ENCODE peak calls at places on chromosome 4, in eight cellular contexts. One of them, this sample, is unnamed.
A peak's percentile ranks its signal among the peaks of the same experiment; 100 is the strongest.

GRCh38 chr4:34202154-34202553 is 2042.2 kb downstream of the ARAP2 start:
- DNase-seq in mammary epithelial cell: peak; percentile 60
- DNase-seq in activated CD4-positive, alpha-beta memory T cell treated with anti-CD3 and anti-CD28 coated beads, Interleukin-2, amount 10 ng/mL, durations not matched to agents 7 days and 5 days: no peak
- DNase-seq in osteocyte: no peak
- DNase-seq in T-helper 1 cell: no peak
- DNase-seq in tibial nerve: no peak
- DNase-seq in MV-4-11: no peak
- DNase-seq in heart right ventricle: no peak
- DNase-seq in this sample: no peak

GRCh38 chr4:15255537-15255936 is 172.3 kb upstream of the C1QTNF7 start:
- DNase-seq in mammary epithelial cell: no peak
- DNase-seq in activated CD4-positive, alpha-beta memory T cell treated with anti-CD3 and anti-CD28 coated beads, Interleukin-2, amount 10 ng/mL, durations not matched to agents 7 days and 5 days: no peak
- DNase-seq in osteocyte: no peak
- DNase-seq in T-helper 1 cell: no peak
- DNase-seq in tibial nerve: no peak
- DNase-seq in MV-4-11: no peak
- DNase-seq in heart right ventricle: no peak
- DNase-seq in this sample: no peak

GRCh38 chr4:139913398-139913990 is 240.5 kb downstream of the MAML3 start:
- DNase-seq in mammary epithelial cell: no peak
- DNase-seq in activated CD4-positive, alpha-beta memory T cell treated with anti-CD3 and anti-CD28 coated beads, Interleukin-2, amount 10 ng/mL, durations not matched to agents 7 days and 5 days: no peak
- DNase-seq in osteocyte: no peak
- DNase-seq in T-helper 1 cell: no peak
- DNase-seq in tibial nerve: no peak
- DNase-seq in MV-4-11: no peak
- DNase-seq in heart right ventricle: no peak
- DNase-seq in this sample: no peak

GRCh38 chr4:129094347-129094746 is 1.0 kb upstream of the SCLT1 start:
- DNase-seq in mammary epithelial cell: no peak
- DNase-seq in activated CD4-positive, alpha-beta memory T cell treated with anti-CD3 and anti-CD28 coated beads, Interleukin-2, amount 10 ng/mL, durations not matched to agents 7 days and 5 days: no peak
- DNase-seq in osteocyte: no peak
- DNase-seq in T-helper 1 cell: no peak
- DNase-seq in tibial nerve: no peak
- DNase-seq in MV-4-11: no peak
- DNase-seq in heart right ventricle: no peak
- DNase-seq in this sample: no peak

GRCh38 chr4:112509243-112510190 is 6.5 kb downstream of the NEUROG2 start:
- DNase-seq in mammary epithelial cell: no peak
- DNase-seq in activated CD4-positive, alpha-beta memory T cell treated with anti-CD3 and anti-CD28 coated beads, Interleukin-2, amount 10 ng/mL, durations not matched to agents 7 days and 5 days: no peak
- DNase-seq in osteocyte: no peak
- DNase-seq in T-helper 1 cell: no peak
- DNase-seq in tibial nerve: no peak
- DNase-seq in MV-4-11: no peak
- DNase-seq in heart right ventricle: no peak
- DNase-seq in this sample: peak; percentile 41

GRCh38 chr4:94757192-94758140 is at the start of gene BMPR1B:
- DNase-seq in mammary epithelial cell: peak; percentile 65
- DNase-seq in activated CD4-positive, alpha-beta memory T cell treated with anti-CD3 and anti-CD28 coated beads, Interleukin-2, amount 10 ng/mL, durations not matched to agents 7 days and 5 days: no peak
- DNase-seq in osteocyte: no peak
- DNase-seq in T-helper 1 cell: no peak
- DNase-seq in tibial nerve: peak; percentile 33
- DNase-seq in MV-4-11: no peak
- DNase-seq in heart right ventricle: no peak
- DNase-seq in this sample: peak; percentile 86

GRCh38 chr4:174111350-174111888 is 172.0 kb downstream of the FBXO8 start:
- DNase-seq in mammary epithelial cell: no peak
- DNase-seq in activated CD4-positive, alpha-beta memory T cell treated with anti-CD3 and anti-CD28 coated beads, Interleukin-2, amount 10 ng/mL, durations not matched to agents 7 days and 5 days: no peak
- DNase-seq in osteocyte: no peak
- DNase-seq in T-helper 1 cell: no peak
- DNase-seq in tibial nerve: no peak
- DNase-seq in MV-4-11: no peak
- DNase-seq in heart right ventricle: no peak
- DNase-seq in this sample: no peak

GRCh38 chr4:31545330-31545729 is 825.2 kb downstream of the PCDH7 start:
- DNase-seq in mammary epithelial cell: no peak
- DNase-seq in activated CD4-positive, alpha-beta memory T cell treated with anti-CD3 and anti-CD28 coated beads, Interleukin-2, amount 10 ng/mL, durations not matched to agents 7 days and 5 days: no peak
- DNase-seq in osteocyte: no peak
- DNase-seq in T-helper 1 cell: no peak
- DNase-seq in tibial nerve: no peak
- DNase-seq in MV-4-11: no peak
- DNase-seq in heart right ventricle: no peak
- DNase-seq in this sample: no peak

GRCh38 chr4:6475492-6476020 is 3.1 kb upstream of the PPP2R2C start:
- DNase-seq in mammary epithelial cell: no peak
- DNase-seq in activated CD4-positive, alpha-beta memory T cell treated with anti-CD3 and anti-CD28 coated beads, Interleukin-2, amount 10 ng/mL, durations not matched to agents 7 days and 5 days: peak; percentile 9
- DNase-seq in osteocyte: peak; percentile 73
- DNase-seq in T-helper 1 cell: no peak
- DNase-seq in tibial nerve: no peak
- DNase-seq in MV-4-11: no peak
- DNase-seq in heart right ventricle: no peak
- DNase-seq in this sample: no peak

GRCh38 chr4:4992833-4993232 is 26.4 kb downstream of the CYTL1 start:
- DNase-seq in mammary epithelial cell: no peak
- DNase-seq in activated CD4-positive, alpha-beta memory T cell treated with anti-CD3 and anti-CD28 coated beads, Interleukin-2, amount 10 ng/mL, durations not matched to agents 7 days and 5 days: no peak
- DNase-seq in osteocyte: no peak
- DNase-seq in T-helper 1 cell: no peak
- DNase-seq in tibial nerve: no peak
- DNase-seq in MV-4-11: no peak
- DNase-seq in heart right ventricle: no peak
- DNase-seq in this sample: no peak

GRCh38 chr4:123415977-123416376 is 19.4 kb downstream of the SPRY1 start:
- DNase-seq in mammary epithelial cell: peak; percentile 56
- DNase-seq in activated CD4-positive, alpha-beta memory T cell treated with anti-CD3 and anti-CD28 coated beads, Interleukin-2, amount 10 ng/mL, durations not matched to agents 7 days and 5 days: peak; percentile 62
- DNase-seq in osteocyte: no peak
- DNase-seq in T-helper 1 cell: peak; percentile 77
- DNase-seq in tibial nerve: no peak
- DNase-seq in MV-4-11: peak; percentile 89
- DNase-seq in heart right ventricle: no peak
- DNase-seq in this sample: peak; percentile 47

This sample was measured in GM03348.